ENCODE peak calls at places on chromosomes 12 and 14, in four cellular contexts. One of them, this sample, is unnamed.

GRCh38 chr14:73724696-73725095 is 10.5 kb upstream of the PNMA1 start:
- DNase-seq in HCT116: no peak
- DNase-seq in SK-N-SH: no peak
- DNase-seq in GM23338: no peak
- DNase-seq in this sample: no peak

GRCh38 chr12:81779216-81779615 is 20.1 kb upstream of the PPFIA2 start:
- DNase-seq in HCT116: no peak
- DNase-seq in SK-N-SH: no peak
- DNase-seq in GM23338: no peak
- DNase-seq in this sample: no peak

GRCh38 chr12:75759842-75760260 is 248.4 kb upstream of the KRR1 start:
- DNase-seq in HCT116: peak; percentile 76
- DNase-seq in SK-N-SH: no peak
- DNase-seq in GM23338: no peak
- DNase-seq in this sample: peak; percentile 54

GRCh38 chr14:96160030-96160912 is 44.4 kb upstream of the BDKRB2 start:
- DNase-seq in HCT116: no peak
- DNase-seq in SK-N-SH: no peak
- DNase-seq in GM23338: no peak
- DNase-seq in this sample: no peak

GRCh38 chr14:25132734-25133422 is 82.9 kb upstream of the STXBP6 start:
- DNase-seq in HCT116: no peak
- DNase-seq in SK-N-SH: peak; percentile 61
- DNase-seq in GM23338: peak; percentile 92
- DNase-seq in this sample: peak; percentile 25

GRCh38 chr14:63438065-63438757 is 105.0 kb downstream of the PPP2R5E start:
- DNase-seq in HCT116: peak; percentile 15
- DNase-seq in SK-N-SH: peak; percentile 71
- DNase-seq in GM23338: peak; percentile 36
- DNase-seq in this sample: peak; percentile 13

GRCh38 chr12:67483871-67484554 is 164.5 kb upstream of the DYRK2 start:
- DNase-seq in HCT116: no peak
- DNase-seq in SK-N-SH: no peak
- DNase-seq in GM23338: no peak
- DNase-seq in this sample: no peak

GRCh38 chr12:88625316-88625715 is 45.0 kb upstream of the KITLG start:
- DNase-seq in HCT116: no peak
- DNase-seq in SK-N-SH: no peak
- DNase-seq in GM23338: no peak
- DNase-seq in this sample: no peak

GRCh38 chr12:52440821-52441319 is 6.7 kb upstream of the KRT75 start:
- DNase-seq in HCT116: peak; percentile 73
- DNase-seq in SK-N-SH: no peak
- DNase-seq in GM23338: no peak
- DNase-seq in this sample: no peak

GRCh38 chr12:52439420-52439819 is 5.2 kb upstream of the KRT75 start:
- DNase-seq in HCT116: no peak
- DNase-seq in SK-N-SH: no peak
- DNase-seq in GM23338: no peak
- DNase-seq in this sample: no peak

GRCh38 chr12:52441320-52441911 is 7.2 kb upstream of the KRT75 start:
- DNase-seq in HCT116: peak; percentile 26
- DNase-seq in SK-N-SH: no peak
- DNase-seq in GM23338: no peak
- DNase-seq in this sample: no peak

GRCh38 chr12:52438305-52439301 is 4.4 kb upstream of the KRT75 start:
- DNase-seq in HCT116: no peak
- DNase-seq in SK-N-SH: no peak
- DNase-seq in GM23338: no peak
- DNase-seq in this sample: no peak

GRCh38 chr12:52439845-52440244 is 5.7 kb upstream of the KRT75 start:
- DNase-seq in HCT116: no peak
- DNase-seq in SK-N-SH: no peak
- DNase-seq in GM23338: no peak
- DNase-seq in this sample: no peak
- H3K27ac ChIP-seq in HCT116: no peak overlapping the region
- H3K27ac ChIP-seq in SK-N-SH: no peak overlapping the region
- H3K27ac ChIP-seq in GM23338: no peak overlapping the region
- H3K27ac ChIP-seq in this sample: no peak overlapping the region

DNA sequence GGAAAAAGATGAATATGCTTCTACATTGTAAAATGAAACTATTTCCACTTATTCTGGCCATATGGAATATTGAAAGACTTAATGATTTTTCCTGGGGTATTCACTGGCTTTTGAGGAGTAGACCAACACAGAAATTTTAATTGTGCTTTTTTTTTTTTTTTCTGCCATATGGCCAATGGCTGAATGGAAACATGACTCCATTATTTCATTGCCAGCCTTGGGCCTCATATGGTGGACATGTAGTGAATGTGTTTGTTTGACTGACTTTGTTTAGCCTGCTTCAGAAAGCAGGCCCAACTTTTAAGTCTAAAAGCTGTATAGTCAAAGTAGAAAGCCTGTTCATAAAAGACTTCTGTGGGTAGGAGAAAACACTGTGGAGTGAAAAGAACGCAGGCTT is 2.4 kb downstream of the GNG2 start:
- DNase-seq in HCT116: no peak
- DNase-seq in SK-N-SH: no peak
- DNase-seq in GM23338: no peak
- DNase-seq in this sample: no peak
- H3K4me1 ChIP-seq in HCT116: no peaks in the 10 kb centered on the region
- H3K4me1 ChIP-seq in SK-N-SH: peaks cover 25% of the 10 kb centered on the region
- H3K4me1 ChIP-seq in GM23338: peaks cover 54% of the 10 kb centered on the region
- H3K4me1 ChIP-seq in this sample: no peaks in the 10 kb centered on the region

DNA sequence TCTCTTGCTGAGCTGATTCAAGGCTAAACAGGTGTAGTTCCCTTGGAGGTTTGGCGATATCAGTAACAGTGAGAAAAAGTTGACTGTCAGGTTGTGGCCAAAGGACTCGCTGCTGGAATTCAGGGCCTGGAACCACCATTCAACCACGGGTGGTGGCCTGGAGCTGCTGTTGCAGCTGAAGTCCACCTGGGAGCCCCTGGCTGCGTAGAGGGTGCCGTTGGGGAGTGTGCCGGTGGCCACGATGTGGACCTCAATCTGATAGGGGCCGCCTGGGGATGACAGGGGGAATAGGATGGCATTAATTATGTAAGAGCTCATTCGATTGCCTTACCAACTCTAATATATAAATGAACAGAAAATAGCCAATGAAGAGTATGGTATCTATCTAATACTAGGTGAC is 21.2 kb upstream of the WSB2 start:
- DNase-seq in HCT116: no peak
- DNase-seq in SK-N-SH: no peak
- DNase-seq in GM23338: no peak
- DNase-seq in this sample: no peak
- TF ChIP-seq REST in HCT116: no peak
- TF ChIP-seq REST in SK-N-SH: no peak
- TF ChIP-seq REST in GM23338: no peak
- TF ChIP-seq REST in this sample: no peak

GRCh38 chr12:51293693-51294092 is 23.5 kb upstream of the SMAGP start:
- DNase-seq in HCT116: no peak
- DNase-seq in SK-N-SH: no peak
- DNase-seq in GM23338: no peak
- DNase-seq in this sample: no peak
- H3K27ac ChIP-seq in HCT116: no peak overlapping the region
- H3K27ac ChIP-seq in SK-N-SH: no peak overlapping the region
- H3K27ac ChIP-seq in GM23338: no peak overlapping the region
- H3K27ac ChIP-seq in this sample: no peak overlapping the region

GRCh38 chr12:51020448-51021182 is 5.6 kb downstream of the SLC11A2 start:
- DNase-seq in HCT116: no peak
- DNase-seq in SK-N-SH: no peak
- DNase-seq in GM23338: no peak
- DNase-seq in this sample: no peak

GRCh38 chr12:51021694-51022093 is 4.5 kb downstream of the SLC11A2 start:
- DNase-seq in HCT116: no peak
- DNase-seq in SK-N-SH: no peak
- DNase-seq in GM23338: no peak
- DNase-seq in this sample: no peak

GRCh38 chr12:51025182-51025747 is 919 bp downstream of the SLC11A2 start:
- DNase-seq in HCT116: no peak
- DNase-seq in SK-N-SH: no peak
- DNase-seq in GM23338: no peak
- DNase-seq in this sample: no peak

GRCh38 chr12:51025748-51026654 is at the start of gene SLC11A2:
- DNase-seq in HCT116: peak; percentile 86
- DNase-seq in SK-N-SH: peak; percentile 98
- DNase-seq in GM23338: peak; percentile 99
- DNase-seq in this sample: peak; percentile 72

DNA sequence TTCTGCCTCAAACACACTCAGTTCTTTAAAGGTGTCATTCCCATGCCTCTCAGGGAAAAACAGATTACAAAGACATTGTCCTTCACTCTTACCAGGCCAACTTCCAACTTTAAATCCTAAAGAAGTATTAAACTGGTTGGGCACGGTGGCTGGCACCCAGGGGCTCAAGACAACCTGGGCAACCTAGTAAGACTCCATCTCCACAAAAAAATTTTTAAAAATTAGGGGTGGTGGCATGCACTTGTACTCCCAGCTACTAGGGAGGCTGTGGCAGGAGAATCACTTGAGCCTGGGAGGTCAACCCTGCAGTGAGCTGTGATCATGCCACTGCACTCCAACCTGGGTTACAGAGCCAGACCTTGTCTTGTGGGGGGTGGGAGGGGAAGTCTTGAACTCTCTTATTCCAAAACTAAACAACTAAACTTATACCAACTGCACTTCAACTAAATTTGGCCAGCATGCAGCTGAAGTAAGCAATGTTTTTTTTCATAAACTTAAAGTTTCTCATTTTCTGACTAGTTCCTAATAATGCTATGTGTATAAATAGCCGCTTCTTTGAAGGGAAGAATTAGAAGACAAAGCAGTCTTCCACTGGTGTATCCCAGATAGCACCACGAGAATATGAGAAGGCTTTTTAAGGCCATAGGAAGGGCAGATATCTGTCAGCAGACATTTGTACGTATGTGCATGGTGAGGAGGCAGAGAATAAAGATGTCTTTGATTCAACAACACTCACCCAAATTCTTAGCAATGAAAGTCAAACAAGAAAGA is 2.4 kb downstream of the SLC11A2 start:
- DNase-seq in HCT116: no peak
- DNase-seq in SK-N-SH: no peak
- DNase-seq in GM23338: no peak
- DNase-seq in this sample: no peak
- H3K4me1 ChIP-seq in HCT116: peaks cover 46% of the 10 kb centered on the region
- H3K4me1 ChIP-seq in SK-N-SH: peaks cover 4% of the 10 kb centered on the region
- H3K4me1 ChIP-seq in GM23338: peaks cover 26% of the 10 kb centered on the region
- H3K4me1 ChIP-seq in this sample: peaks cover 13% of the 10 kb centered on the region